ENCODE peak calls at places on chromosomes 5 and 9, in eight cellular contexts. W is cardiac muscle cell; D is PC-3; M is HCT116; U is tibial artery; Q is mesendoderm; B is CD4-positive, alpha-beta memory T cell; I is GM23248. X is an unnamed sample.

GRCh38 chr5:148844433-148845279 is 18.2 kb downstream of the ADRB2 start:
- DNase-seq in D (no peak), Q (no peak), M (no peak), W (no peak), I (no peak), B (peak; percentile 77), U (no peak), X (no peak)

GRCh38 chr5:135246923-135247795 is 151.9 kb downstream of the MACROH2A1 start:
- DNase-seq in D (peak; percentile 90), B (no peak), I (peak; percentile 98), W (no peak), M (peak; percentile 79), Q (peak; percentile 84), U (no peak), X (peak; percentile 76)

GRCh38 chr5:33184367-33184766 is 256.4 kb upstream of the TARS1 start:
- DNase-seq in I (no peak), U (no peak), M (no peak), W (no peak), Q (peak; percentile 64), B (no peak), D (no peak), X (no peak)

GRCh38 chr5:75567710-75568109 is 43.5 kb upstream of the ANKDD1B start:
- DNase-seq in D (peak; percentile 73), I (peak; percentile 67), Q (peak; percentile 26), B (no peak), W (no peak), U (no peak), M (peak; percentile 19), X (no peak)

GRCh38 chr5:39473156-39473779 is 48.5 kb upstream of the DAB2 start:
- DNase-seq in Q (no peak), B (no peak), I (peak; percentile 76), D (no peak), M (no peak), U (no peak), W (no peak), X (no peak)

GRCh38 chr9:90961375-90961774 is 159.8 kb downstream of the SYK start:
- DNase-seq in M (no peak), B (no peak), I (peak; percentile 85), W (peak; percentile 42), U (no peak), D (peak; percentile 38), Q (no peak), X (peak; percentile 49)

GRCh38 chr5:158246661-158247060 is 387.7 kb upstream of the CLINT1 start:
- DNase-seq in I (no peak), W (no peak), U (no peak), B (no peak), M (no peak), Q (no peak), D (no peak), X (no peak)

GRCh38 chr9:130197888-130198287 is 25.7 kb downstream of the NCS1 start:
- DNase-seq in Q (no peak), M (no peak), B (peak; percentile 11), I (no peak), U (no peak), W (peak; percentile 32), D (no peak), X (no peak)

GRCh38 chr9:132673355-132673754 is 3.1 kb downstream of the GTF3C4 start:
- DNase-seq in M (no peak), W (peak; percentile 8), Q (peak; percentile 76), B (no peak), U (no peak), D (peak; percentile 70), I (peak; percentile 82), X (no peak)

GRCh38 chr5:147949711-147950573 is 43.6 kb upstream of the C5orf46 start:
- DNase-seq in I (peak; percentile 59), U (no peak), B (no peak), D (peak; percentile 85), M (peak; percentile 33), Q (peak; percentile 67), W (peak; percentile 62), X (no peak)

GRCh38 chr5:154844800-154845199 is 5.6 kb downstream of the FAXDC2 start:
- DNase-seq in M (no peak), D (no peak), U (peak; percentile 0), Q (no peak), I (no peak), B (no peak), W (no peak), X (no peak)

GRCh38 chr9:127130661-127131538 is 8.5 kb upstream of the ANGPTL2 start:
- DNase-seq in I (peak; percentile 98), D (peak; percentile 42), B (no peak), Q (peak; percentile 38), W (no peak), M (no peak), U (peak; percentile 67), X (no peak)

GRCh38 chr9:14993891-14994554 is 83.8 kb upstream of the FREM1 start:
- DNase-seq in M (no peak), Q (no peak), W (no peak), B (no peak), I (peak; percentile 13), D (no peak), U (no peak), X (no peak)

GRCh38 chr9:96509848-96510247 is 59.9 kb downstream of the HABP4 start:
- DNase-seq in M (no peak), I (peak; percentile 11), Q (no peak), D (no peak), U (no peak), B (no peak), W (no peak), X (no peak)

GRCh38 chr5:56625577-56625976 is 189.8 kb upstream of the MAP3K1 start:
- DNase-seq in M (no peak), U (no peak), I (peak; percentile 87), W (no peak), B (no peak), D (peak; percentile 66), Q (no peak), X (no peak)

GRCh38 chr9:14372437-14373318 is 58.7 kb upstream of the NFIB start:
- DNase-seq in D (peak; percentile 84), I (peak; percentile 70), B (no peak), Q (peak; percentile 96), U (no peak), M (peak; percentile 4), W (no peak), X (peak; percentile 60)

GRCh38 chr9:126033956-126034355 is 286.8 kb downstream of the PBX3 start:
- DNase-seq in D (no peak), B (no peak), U (no peak), M (no peak), I (no peak), W (no peak), Q (no peak), X (no peak)

GRCh38 chr5:67771221-67771620 is 444.3 kb upstream of the PIK3R1 start:
- DNase-seq in I (no peak), W (no peak), Q (no peak), M (no peak), U (no peak), B (no peak), D (no peak), X (no peak)

GRCh38 chr5:167790462-167791260 is 500.8 kb upstream of the WWC1 start:
- DNase-seq in M (no peak), B (no peak), I (peak; percentile 80), Q (no peak), D (no peak), W (no peak), U (no peak), X (no peak)

GRCh38 chr5:73284196-73284795 is 111.3 kb downstream of the TMEM174 start:
- DNase-seq in W (no peak), B (no peak), Q (no peak), U (no peak), I (no peak), M (no peak), D (no peak), X (no peak)

GRCh38 chr9:19992556-19992955 is 203.7 kb upstream of the SLC24A2 start:
- DNase-seq in M (no peak), D (peak; percentile 52), Q (no peak), W (no peak), I (peak; percentile 86), U (no peak), B (no peak), X (no peak)

GRCh38 chr9:83242066-83242465 is 179.1 kb upstream of the RASEF start:
- DNase-seq in U (no peak), M (no peak), Q (no peak), B (no peak), W (no peak), D (peak; percentile 11), I (no peak), X (no peak)

GRCh38 chr5:1824109-1824821 is 23.1 kb downstream of the NDUFS6 start:
- DNase-seq in B (no peak), U (no peak), Q (no peak), M (no peak), W (no peak), I (no peak), D (no peak), X (peak; percentile 54)

GRCh38 chr9:11933926-11934325 is 759.3 kb upstream of the TYRP1 start:
- DNase-seq in M (no peak), B (no peak), W (no peak), D (no peak), Q (peak; percentile 2), U (no peak), I (peak; percentile 83), X (no peak)
- H3K4me1 ChIP-seq in M (no peaks in the 10 kb centered on the region), B (no peaks in the 10 kb centered on the region), W (no peaks in the 10 kb centered on the region), D (no peaks in the 10 kb centered on the region), Q (no peaks in the 10 kb centered on the region), U (no peaks in the 10 kb centered on the region), I (peaks cover 31% of the 10 kb centered on the region), X (peaks cover 8% of the 10 kb centered on the region)

GRCh38 chr9:113882181-113882580 is 6.1 kb downstream of the ZNF618 start:
- DNase-seq in W (no peak), I (no peak), D (no peak), Q (no peak), U (no peak), B (no peak), M (no peak), X (no peak)
- H3K27me3 ChIP-seq in W (no peaks in the 10 kb centered on the region), I (no peaks in the 10 kb centered on the region), D (no peaks in the 10 kb centered on the region), Q (no peaks in the 10 kb centered on the region), U (no peaks in the 10 kb centered on the region), B (no peaks in the 10 kb centered on the region), M (no peaks in the 10 kb centered on the region), X (no peaks in the 10 kb centered on the region)

GRCh38 chr5:139312075-139312474 is 18.5 kb downstream of the MATR3 start:
- DNase-seq in U (no peak), W (no peak), B (no peak), M (no peak), Q (peak; percentile 65), I (no peak), D (no peak), X (no peak)
- H3K4me1 ChIP-seq in U (peaks cover 19% of the 10 kb centered on the region), W (peaks cover 29% of the 10 kb centered on the region), B (peaks cover 81% of the 10 kb centered on the region), M (peaks cover 57% of the 10 kb centered on the region), Q (no peaks in the 10 kb centered on the region), I (peaks cover 23% of the 10 kb centered on the region), D (peaks cover 12% of the 10 kb centered on the region), X (peaks cover 53% of the 10 kb centered on the region)

GRCh38 chr9:137435980-137436760 is 5.0 kb downstream of the ENTPD8 start:
- DNase-seq in B (no peak), W (no peak), D (peak; percentile 90), M (peak; percentile 57), U (no peak), I (peak; percentile 92), Q (no peak), X (peak; percentile 86)
- H3K27me3 ChIP-seq in B (no peaks in the 10 kb centered on the region), W (no peaks in the 10 kb centered on the region), D (no peaks in the 10 kb centered on the region), M (no peaks in the 10 kb centered on the region), U (no peaks in the 10 kb centered on the region), I (no peaks in the 10 kb centered on the region), Q (no peaks in the 10 kb centered on the region), X (no peaks in the 10 kb centered on the region)

GRCh38 chr5:53361708-53362107 is 118.7 kb upstream of the FST start:
- DNase-seq in B (no peak), Q (no peak), I (no peak), M (no peak), D (peak; percentile 23), U (no peak), W (no peak), X (no peak)
- H3K4me1 ChIP-seq in B (no peaks in the 10 kb centered on the region), Q (no peaks in the 10 kb centered on the region), I (peaks cover 66% of the 10 kb centered on the region), M (peaks cover 6% of the 10 kb centered on the region), D (peaks cover 85% of the 10 kb centered on the region), U (peaks cover 9% of the 10 kb centered on the region), W (no peaks in the 10 kb centered on the region), X (peaks cover 72% of the 10 kb centered on the region)